ENCODE peak calls at places on chromosomes 16 and 17, in seven cellular contexts. M, U, I, W, B, X and Y are unnamed samples.

GRCh38 chr17:2386400-2387085 is 14.3 kb downstream of the MNT start:
- DNase-seq in M (no peak), B (no peak), W (peak), X (peak), I (no peak), U (no peak), Y (no peak)

GRCh38 chr17:79246226-79246794 is 171.7 kb downstream of the ENGASE start:
- DNase-seq in X (no peak), B (no peak), W (no peak), I (no peak), U (no peak), M (no peak), Y (no peak)

GRCh38 chr16:89176147-89176690 is 4.7 kb downstream of the CDH15 start:
- DNase-seq in B (no peak), I (no peak), U (no peak), W (no peak), X (no peak), M (no peak), Y (no peak)

GRCh38 chr16:3035972-3036725 is 595 bp downstream of the BICDL2 start:
- DNase-seq in I (no peak), B (no peak), W (no peak), M (no peak), U (no peak), X (no peak), Y (no peak)

GRCh38 chr17:60231691-60232090 is 81.9 kb downstream of the CA4 start:
- DNase-seq in X (no peak), I (peak), B (no peak), W (peak), M (no peak), U (no peak), Y (no peak)

GRCh38 chr16:57143125-57143965 is 42.5 kb downstream of the PSME3IP1 start:
- DNase-seq in X (no peak), U (no peak), I (no peak), M (no peak), W (no peak), B (no peak), Y (no peak)

GRCh38 chr17:19386276-19386863 is 620 bp downstream of the MFAP4 start:
- DNase-seq in I (peak), B (no peak), U (no peak), M (no peak), X (peak), W (peak), Y (peak)

GRCh38 chr16:85350973-85351372 is 238.7 kb upstream of the CIBAR2 start:
- DNase-seq in U (no peak), I (peak), X (peak), W (peak), B (no peak), M (no peak), Y (peak)

GRCh38 chr17:73643012-73643845 is 1.0 kb downstream of the SDK2 start:
- DNase-seq in M (no peak), X (no peak), U (peak), W (no peak), B (peak), I (peak), Y (no peak)

GRCh38 chr17:44677136-44677535 is 12.4 kb downstream of the CCDC43 start:
- DNase-seq in I (peak), M (no peak), U (no peak), X (no peak), W (peak), B (no peak), Y (peak)

GRCh38 chr16:85173981-85174751 is 61.9 kb upstream of the CIBAR2 start:
- DNase-seq in W (peak), M (no peak), B (no peak), U (no peak), I (peak), X (no peak), Y (peak)

GRCh38 chr17:79417589-79417988 is 193.3 kb downstream of the RBFOX3 start:
- DNase-seq in B (no peak), U (no peak), X (no peak), W (no peak), I (no peak), M (no peak), Y (no peak)